ENCODE peak calls at places on chromosomes 7 and 10, in six cellular contexts. F is upper lobe of right lung, B is heart left ventricle, C is cardiac muscle cell, D is GM23248, M is kidney. J is an unnamed sample.

GRCh38 chr10:48750019-48750418 is 65.3 kb downstream of the WDFY4 start:
- DNase-seq in F (no peak), B (no peak), C (no peak), D (no peak), M (no peak), J (no peak)

GRCh38 chr7:26155531-26156375 is 3.8 kb downstream of the NFE2L3 start:
- DNase-seq in F (no peak), B (no peak), C (no peak), D (peak), M (no peak), J (no peak)

GRCh38 chr10:54962134-54962900 is 161.3 kb upstream of the PCDH15 start:
- DNase-seq in F (no peak), B (no peak), C (no peak), D (no peak), M (peak), J (no peak)

GRCh38 chr10:28716748-28717147 is 39.4 kb downstream of the BAMBI start:
- DNase-seq in F (no peak), B (no peak), C (no peak), D (no peak), M (no peak), J (no peak)

GRCh38 chr7:38796636-38797501 is 112.1 kb downstream of the VPS41 start:
- DNase-seq in F (no peak), B (peak), C (peak), D (peak), M (no peak), J (peak)

GRCh38 chr7:50812847-50813475 is 30.3 kb upstream of the GRB10 start:
- DNase-seq in F (peak), B (peak), C (peak), D (peak), M (peak), J (no peak)

GRCh38 chr7:120742370-120742769 is 115.6 kb downstream of the TSPAN12 start:
- DNase-seq in F (no peak), B (no peak), C (no peak), D (no peak), M (no peak), J (no peak)

GRCh38 chr10:74891048-74891447 is 64.6 kb downstream of the KAT6B start:
- DNase-seq in F (no peak), B (peak), C (no peak), D (no peak), M (no peak), J (no peak)

GRCh38 chr7:92246363-92247101 is 758 bp downstream of the ANKIB1 start:
- DNase-seq in F (peak), B (peak), C (peak), D (peak), M (no peak), J (peak)

GRCh38 chr10:99395750-99396445 is 34.5 kb downstream of the GOT1 start:
- DNase-seq in F (no peak), B (no peak), C (no peak), D (peak), M (no peak), J (no peak)

GRCh38 chr7:33932221-33932620 is 26.9 kb downstream of the BMPER start:
- DNase-seq in F (no peak), B (no peak), C (no peak), D (no peak), M (no peak), J (no peak)

GRCh38 chr7:70189776-70190175 is 591.5 kb downstream of the AUTS2 start:
- DNase-seq in F (no peak), B (no peak), C (no peak), D (no peak), M (no peak), J (no peak)

GRCh38 chr7:55573526-55573925 is 1.2 kb upstream of the VOPP1 start:
- DNase-seq in F (no peak), B (no peak), C (no peak), D (peak), M (no peak), J (no peak)

GRCh38 chr10:89591111-89591795 is 53.8 kb downstream of the PANK1 start:
- DNase-seq in F (no peak), B (peak), C (no peak), D (peak), M (no peak), J (no peak)

GRCh38 chr7:136868496-136869005 is at the start of gene CHRM2:
- DNase-seq in F (no peak), B (peak), C (peak), D (peak), M (no peak), J (no peak)

GRCh38 chr10:51405580-51406367 is 293.6 kb downstream of the CSTF2T start:
- DNase-seq in F (no peak), B (no peak), C (no peak), D (no peak), M (no peak), J (no peak)

DNA sequence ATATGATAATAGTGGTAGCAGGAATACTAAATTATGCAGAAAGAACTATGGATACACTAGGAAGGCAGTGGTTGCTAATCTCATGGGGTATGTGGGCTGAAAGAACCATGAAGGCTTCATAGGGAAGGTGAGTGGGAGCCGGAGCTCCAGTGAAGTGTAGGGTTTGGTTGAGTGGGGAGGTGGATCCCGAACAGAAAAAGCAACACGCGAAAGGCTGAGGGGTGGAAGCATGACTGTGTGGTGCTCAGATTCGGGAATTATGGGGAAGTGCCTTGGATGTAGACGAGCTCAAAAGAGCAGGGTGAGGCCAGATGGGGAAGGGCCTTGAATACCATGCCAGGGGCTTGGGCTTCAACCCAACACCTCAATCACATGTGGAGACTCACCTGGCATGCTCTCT is 715.1 kb downstream of the TYW1 start:
- DNase-seq in F (no peak), B (no peak), C (no peak), D (no peak), M (no peak), J (no peak)
- H3K27ac ChIP-seq in F (no peak), B (no peak), C (no peak), D (no peak), M (no peak), J (no peak)

GRCh38 chr7:30915751-30916150 is 4.1 kb downstream of the AQP1 start:
- DNase-seq in F (no peak), B (no peak), C (no peak), D (no peak), M (no peak), J (no peak)
- H3K27ac ChIP-seq in F (peak), B (peak), C (peak), D (no peak), M (no peak), J (no peak)

GRCh38 chr10:127922206-127922605 is 15.3 kb downstream of the PTPRE start:
- DNase-seq in F (no peak), B (no peak), C (no peak), D (no peak), M (no peak), J (no peak)

GRCh38 chr10:127923646-127924045 is 16.7 kb downstream of the PTPRE start:
- DNase-seq in F (no peak), B (no peak), C (no peak), D (no peak), M (no peak), J (no peak)

GRCh38 chr10:127921751-127922140 is 14.8 kb downstream of the PTPRE start:
- DNase-seq in F (no peak), B (no peak), C (no peak), D (no peak), M (no peak), J (no peak)

GRCh38 chr10:127921075-127921750 is 14.3 kb downstream of the PTPRE start:
- DNase-seq in F (no peak), B (no peak), C (no peak), D (no peak), M (no peak), J (no peak)

DNA sequence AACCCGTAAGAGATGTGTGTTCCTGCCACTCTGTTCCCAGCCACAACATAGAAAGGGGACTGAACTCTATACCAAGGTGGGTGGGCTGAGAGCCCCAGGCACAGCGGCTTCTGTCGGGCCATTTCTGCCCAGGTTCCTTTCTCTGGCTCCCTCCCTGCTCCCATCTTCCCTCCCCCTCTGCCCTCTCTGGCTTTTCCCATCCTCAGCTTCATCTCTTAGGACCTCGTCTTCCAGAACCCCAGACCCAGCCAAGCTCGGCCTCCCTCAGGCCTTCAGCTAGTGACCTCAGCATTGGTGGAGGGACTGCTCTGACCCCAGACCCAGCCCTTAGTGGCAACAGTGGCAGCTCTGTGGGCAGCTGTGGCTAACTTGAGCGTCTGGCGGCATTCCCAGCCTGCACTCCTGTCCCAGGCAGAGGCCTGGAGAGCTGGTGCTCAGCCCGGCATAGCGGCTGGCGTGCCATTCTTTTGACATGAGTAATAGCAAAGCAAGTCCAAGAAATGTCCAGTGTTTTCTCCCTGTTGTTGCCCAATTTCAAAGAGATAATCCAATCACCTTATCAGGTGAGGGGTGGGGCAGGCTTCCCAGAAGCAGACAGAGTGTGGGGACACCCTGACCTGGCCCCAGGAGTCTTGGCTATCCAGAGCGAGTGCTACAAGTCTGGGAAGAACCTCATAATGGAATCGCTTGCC is 15.9 kb downstream of the PTPRE start:
- DNase-seq in F (peak), B (peak), C (no peak), D (peak), M (peak), J (no peak)
- H3K27ac ChIP-seq in F (peak), B (peak), C (no peak), D (peak), M (no peak), J (peak)

GRCh38 chr10:95273393-95274312 is 17.1 kb downstream of the PDLIM1 start:
- DNase-seq in F (no peak), B (peak), C (no peak), D (peak), M (no peak), J (no peak)

GRCh38 chr10:95276367-95277200 is 14.2 kb downstream of the PDLIM1 start:
- DNase-seq in F (no peak), B (no peak), C (no peak), D (peak), M (no peak), J (no peak)

GRCh38 chr10:95277201-95277570 is 13.6 kb downstream of the PDLIM1 start:
- DNase-seq in F (no peak), B (no peak), C (no peak), D (no peak), M (no peak), J (no peak)

GRCh38 chr10:95277614-95278013 is 13.2 kb downstream of the PDLIM1 start:
- DNase-seq in F (no peak), B (no peak), C (no peak), D (no peak), M (no peak), J (no peak)

GRCh38 chr10:95275726-95276366 is 15.0 kb downstream of the PDLIM1 start:
- DNase-seq in F (no peak), B (no peak), C (no peak), D (peak), M (no peak), J (no peak)
- H3K27ac ChIP-seq in F (peak), B (peak), C (no peak), D (peak), M (peak), J (no peak)

GRCh38 chr7:101111261-101111660 is 15.6 kb upstream of the SERPINE1 start:
- DNase-seq in F (no peak), B (no peak), C (no peak), D (no peak), M (no peak), J (no peak)

GRCh38 chr7:101109368-101109767 is 17.5 kb upstream of the SERPINE1 start:
- DNase-seq in F (no peak), B (no peak), C (no peak), D (no peak), M (no peak), J (no peak)

GRCh38 chr7:101106387-101106786 is 20.5 kb upstream of the SERPINE1 start:
- DNase-seq in F (no peak), B (no peak), C (no peak), D (no peak), M (no peak), J (no peak)

GRCh38 chr7:101108961-101109360 is 17.9 kb upstream of the SERPINE1 start:
- DNase-seq in F (no peak), B (no peak), C (no peak), D (peak), M (no peak), J (no peak)

GRCh38 chr7:101108330-101108857 is 18.5 kb upstream of the SERPINE1 start:
- DNase-seq in F (no peak), B (peak), C (no peak), D (no peak), M (peak), J (no peak)
- H3K27ac ChIP-seq in F (no peak), B (no peak), C (no peak), D (no peak), M (no peak), J (no peak)

GRCh38 chr7:76066716-76067503 is 19.0 kb downstream of the MDH2 start:
- DNase-seq in F (no peak), B (no peak), C (no peak), D (no peak), M (no peak), J (no peak)
- H3K27ac ChIP-seq in F (no peak), B (no peak), C (peak), D (no peak), M (no peak), J (no peak)

DNA sequence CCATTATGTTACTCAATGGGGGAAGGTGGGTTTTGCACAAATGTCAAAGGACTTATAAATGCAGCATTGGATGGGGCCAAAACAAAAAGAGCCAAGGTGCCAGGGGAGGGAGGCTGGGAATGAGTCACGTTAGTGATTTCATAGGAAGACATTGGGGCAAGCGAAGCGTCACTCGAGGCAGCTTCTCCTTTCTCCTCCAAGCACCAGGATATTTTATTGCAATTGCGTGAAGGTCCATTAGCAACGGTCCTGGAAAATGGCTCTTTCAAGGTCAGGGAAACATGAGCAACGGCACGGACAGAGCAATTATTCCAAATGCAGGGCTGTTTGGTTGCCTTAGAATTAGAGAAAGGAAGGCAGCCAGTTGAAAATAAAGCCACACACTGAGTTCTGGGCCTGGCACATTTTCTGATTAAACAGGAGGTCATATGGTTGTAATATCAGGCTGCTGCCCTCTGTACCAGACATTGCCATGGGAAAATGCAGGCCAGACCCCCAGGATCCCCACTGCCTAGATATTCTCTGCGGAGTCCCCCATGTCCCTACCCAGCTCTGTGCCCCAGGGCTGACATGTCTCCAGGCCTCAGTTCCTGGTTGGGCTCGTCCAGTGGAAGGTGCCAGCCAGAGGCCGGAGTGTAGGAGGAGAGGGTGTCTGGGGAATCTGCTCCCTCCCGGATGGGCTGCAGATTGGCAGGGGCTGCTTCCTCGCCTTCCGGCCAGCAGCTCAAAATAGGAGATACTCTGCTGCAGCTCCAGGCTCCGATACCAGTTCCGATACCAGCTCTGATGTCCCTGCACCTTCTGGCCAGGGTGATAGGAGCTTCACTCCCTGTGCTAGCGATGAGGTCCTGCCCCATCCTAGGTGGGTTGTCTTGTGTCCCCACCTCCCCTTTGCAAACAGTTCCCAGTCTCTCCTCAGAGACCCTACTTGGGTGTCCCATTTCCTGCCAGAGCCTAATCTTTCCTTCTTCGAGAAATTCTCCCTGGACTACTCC is 63.1 kb upstream of the NANOS1 start:
- DNase-seq in F (no peak), B (peak), C (no peak), D (peak), M (no peak), J (peak)
- H3K27ac ChIP-seq in F (no peak), B (peak), C (no peak), D (no peak), M (no peak), J (no peak)

DNA sequence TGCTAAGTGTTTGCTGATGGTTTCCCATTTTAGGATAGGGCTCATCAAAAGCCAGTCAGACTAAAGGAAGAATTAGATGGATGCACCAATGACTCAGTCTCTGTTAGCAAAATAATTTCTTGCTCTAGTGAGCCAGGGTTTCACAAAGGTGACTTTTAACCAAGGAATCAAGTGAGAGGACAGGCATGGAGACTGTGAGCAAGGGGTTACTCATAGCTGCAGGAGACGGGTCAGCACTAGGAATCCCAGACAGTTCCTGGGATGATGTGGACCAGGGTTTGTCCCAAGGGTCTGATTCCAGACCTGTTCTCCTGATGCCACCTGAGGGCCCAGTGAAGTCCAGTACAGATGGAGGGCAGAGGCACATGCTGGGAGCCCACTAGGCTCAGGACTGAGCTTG is 138.1 kb downstream of the NOC3L start:
- DNase-seq in F (no peak), B (no peak), C (no peak), D (peak), M (no peak), J (no peak)
- H3K27ac ChIP-seq in F (no peak), B (peak), C (no peak), D (no peak), M (no peak), J (no peak)

DNA sequence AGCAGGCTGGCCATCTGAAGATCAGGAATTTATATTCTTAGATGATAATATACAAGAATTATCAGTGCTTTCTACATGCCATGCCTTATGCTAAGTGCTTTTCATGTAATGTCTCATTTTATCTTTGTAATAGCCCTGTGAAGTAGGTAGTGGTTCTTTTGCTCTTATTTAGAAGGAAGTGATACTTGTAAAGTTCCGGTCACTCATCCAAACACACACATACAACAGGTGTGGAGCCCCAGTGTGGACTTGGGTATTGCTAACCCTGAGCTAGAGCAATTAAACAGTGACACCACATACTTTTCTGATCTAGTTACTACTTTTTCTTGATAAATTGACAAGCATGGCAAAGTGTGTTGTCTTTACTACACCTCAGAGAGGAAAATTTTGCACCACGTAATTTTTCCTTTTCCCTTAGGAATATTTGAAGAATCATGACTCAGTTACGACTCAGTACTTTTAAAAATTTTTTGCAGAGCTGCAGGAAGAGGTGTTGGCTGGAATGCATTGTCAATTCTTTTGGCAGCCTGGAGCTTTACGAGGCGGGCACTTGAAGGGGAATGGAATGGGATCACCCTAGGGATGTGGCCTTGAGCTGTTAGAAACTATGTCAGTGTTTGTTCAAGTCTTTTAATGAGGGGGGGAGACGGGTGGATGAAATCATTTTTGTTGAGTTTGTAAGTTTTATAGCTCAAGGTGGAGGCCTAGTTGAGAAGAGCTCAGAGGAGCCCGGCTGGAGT is 212.5 kb upstream of the CELF2 start:
- DNase-seq in F (no peak), B (no peak), C (no peak), D (peak), M (no peak), J (no peak)
- H3K27ac ChIP-seq in F (peak), B (no peak), C (no peak), D (peak), M (no peak), J (no peak)